ENCODE peak calls at places on chromosome 11, in seven cellular contexts. C is Calu3, X is CD14-positive monocyte, N is mammary epithelial cell, P is astrocyte of the spinal cord, M is IMR-90, G is fibroblast of lung. F is an unnamed sample.
A peak's percentile ranks its signal among the peaks of the same experiment; 100 is the strongest.

GRCh38 chr11:5037926-5038325 is 8.4 kb upstream of the OR52J3 start:
- DNase-seq in M (no peak), X (no peak), C (no peak), G (no peak), N (no peak), P (no peak), F (no peak)

GRCh38 chr11:76329983-76330382 is 50.9 kb downstream of the THAP12 start:
- DNase-seq in C (no peak), P (no peak), N (no peak), X (no peak), M (no peak), G (no peak), F (no peak)

GRCh38 chr11:96235725-96236124 is 107.3 kb downstream of the MAML2 start:
- DNase-seq in P (no peak), G (no peak), M (peak; percentile 73), N (no peak), C (no peak), X (no peak), F (peak; percentile 41)

GRCh38 chr11:88402192-88402715 is 64.7 kb upstream of the CTSC start:
- DNase-seq in X (no peak), C (no peak), G (peak; percentile 91), N (peak; percentile 90), M (peak; percentile 90), P (peak; percentile 87), F (peak; percentile 83)

GRCh38 chr11:124788521-124788920 is 11.7 kb downstream of the MSANTD2 start:
- DNase-seq in G (peak; percentile 20), P (no peak), X (no peak), M (peak; percentile 26), C (no peak), N (no peak), F (no peak)

GRCh38 chr11:46237248-46238077 is 40.0 kb upstream of the CREB3L1 start:
- DNase-seq in M (peak; percentile 92), G (peak; percentile 91), N (peak; percentile 79), C (peak; percentile 52), P (peak; percentile 90), X (peak; percentile 95), F (peak; percentile 84)

GRCh38 chr11:30365793-30366517 is 43.1 kb downstream of the ARL14EP start:
- DNase-seq in X (no peak), C (no peak), M (no peak), P (no peak), G (no peak), N (no peak), F (no peak)

GRCh38 chr11:2133481-2134021 is 5.6 kb downstream of the IGF2 start:
- DNase-seq in C (no peak), N (no peak), X (no peak), P (no peak), G (no peak), M (no peak), F (no peak)

GRCh38 chr11:61659413-61660196 is 20.6 kb upstream of the DAGLA start:
- DNase-seq in X (no peak), N (no peak), P (no peak), G (no peak), C (no peak), M (no peak), F (no peak)

GRCh38 chr11:109864161-109864661 is 229.0 kb upstream of the ZC3H12C start:
- DNase-seq in C (no peak), N (no peak), X (no peak), P (no peak), G (peak; percentile 81), M (no peak), F (no peak)

GRCh38 chr11:20035701-20036601 is 124.3 kb downstream of the DBX1 start:
- DNase-seq in X (no peak), C (no peak), N (peak; percentile 98), G (peak; percentile 96), M (peak; percentile 99), P (peak; percentile 97), F (peak; percentile 61)

GRCh38 chr11:74171630-74172465 is 759 bp downstream of the PPME1 start:
- DNase-seq in P (peak; percentile 5), C (no peak), G (no peak), X (no peak), M (no peak), N (peak; percentile 31), F (no peak)

GRCh38 chr11:115616941-115617340 is 112.7 kb upstream of the CADM1 start:
- DNase-seq in P (peak; percentile 95), M (peak; percentile 90), C (no peak), X (no peak), G (peak; percentile 95), N (no peak), F (no peak)

GRCh38 chr11:106961518-106961917 is 56.8 kb downstream of the GUCY1A2 start:
- DNase-seq in G (peak; percentile 94), N (peak; percentile 7), C (no peak), P (peak; percentile 94), X (no peak), M (peak; percentile 72), F (peak; percentile 90)

GRCh38 chr11:69274531-69275016 is 19.4 kb upstream of the MYEOV start:
- DNase-seq in C (peak; percentile 82), G (no peak), M (no peak), P (no peak), X (no peak), N (peak; percentile 94), F (no peak)

GRCh38 chr11:68374531-68374930 is 62.1 kb downstream of the LRP5 start:
- DNase-seq in G (no peak), N (no peak), X (no peak), M (peak; percentile 15), C (no peak), P (no peak), F (no peak)

GRCh38 chr11:128970598-128971190 is 28.0 kb upstream of the TP53AIP1 start:
- DNase-seq in P (no peak), N (no peak), C (no peak), G (no peak), M (no peak), X (no peak), F (no peak)

GRCh38 chr11:87453531-87454089 is 415.9 kb downstream of the TMEM135 start:
- DNase-seq in P (no peak), C (no peak), N (no peak), G (no peak), X (no peak), M (no peak), F (no peak)

GRCh38 chr11:78365381-78365792 is 52.2 kb downstream of the GAB2 start:
- DNase-seq in P (no peak), C (peak; percentile 61), X (no peak), M (no peak), G (peak; percentile 87), N (peak; percentile 21), F (peak; percentile 33)

GRCh38 chr11:57269580-57270021 is 32.6 kb upstream of the APLNR start:
- DNase-seq in X (no peak), P (no peak), C (no peak), M (no peak), G (no peak), N (no peak), F (peak; percentile 23)

GRCh38 chr11:3685923-3686322 is 14.7 kb upstream of the CHRNA10 start:
- DNase-seq in G (no peak), N (no peak), P (no peak), M (no peak), C (no peak), X (no peak), F (no peak)

GRCh38 chr11:94868468-94868867 is 100.3 kb downstream of the AMOTL1 start:
- DNase-seq in X (no peak), N (no peak), C (no peak), M (no peak), G (no peak), P (no peak), F (no peak)

GRCh38 chr11:64331569-64332371 is 8.2 kb upstream of the CCDC88B start:
- DNase-seq in G (peak; percentile 83), C (peak; percentile 84), N (peak; percentile 89), P (peak; percentile 77), M (peak; percentile 87), X (peak; percentile 97), F (peak; percentile 92)

GRCh38 chr11:808427-809286 is 1.1 kb upstream of the RPLP2 start:
- DNase-seq in M (no peak), X (no peak), N (no peak), G (no peak), P (no peak), C (no peak), F (peak; percentile 69)

GRCh38 chr11:2536440-2536989 is 91.7 kb downstream of the KCNQ1 start:
- DNase-seq in N (no peak), M (no peak), G (no peak), X (peak; percentile 29), C (no peak), P (no peak), F (no peak)

GRCh38 chr11:77113382-77114088 is 10.9 kb downstream of the OMP start:
- DNase-seq in N (no peak), C (peak; percentile 76), P (peak; percentile 45), G (peak; percentile 29), M (peak; percentile 38), X (no peak), F (peak; percentile 35)

GRCh38 chr11:70378506-70379134 is 19.7 kb upstream of the CTTN start:
- DNase-seq in P (no peak), X (no peak), C (no peak), G (no peak), M (no peak), N (no peak), F (no peak)
- TF ChIP-seq CTCF in P (no peak), X (no peak), C (peak; percentile 21), G (peak; percentile 12), M (peak; percentile 8), N (no peak), F (peak; percentile 52)

GRCh38 chr11:117806906-117807305 is 9.9 kb upstream of the DSCAML1 start:
- DNase-seq in M (no peak), G (no peak), P (no peak), X (no peak), C (no peak), N (no peak), F (no peak)

GRCh38 chr11:117805048-117805447 is 8.0 kb upstream of the DSCAML1 start:
- DNase-seq in C (no peak), M (no peak), P (no peak), X (peak; percentile 80), G (no peak), N (no peak), F (no peak)

GRCh38 chr11:117808768-117809167 is 11.8 kb upstream of the DSCAML1 start:
- DNase-seq in N (peak; percentile 33), P (no peak), X (no peak), C (no peak), M (no peak), G (no peak), F (no peak)

GRCh38 chr11:117807482-117808272 is 10.7 kb upstream of the DSCAML1 start:
- DNase-seq in M (peak; percentile 51), G (peak; percentile 36), C (peak; percentile 70), X (peak; percentile 55), N (no peak), P (peak; percentile 64), F (peak; percentile 35)

GRCh38 chr11:117809236-117810055 is 12.4 kb upstream of the DSCAML1 start:
- DNase-seq in C (peak; percentile 70), N (peak; percentile 55), P (peak; percentile 20), M (peak; percentile 8), X (peak; percentile 81), G (peak; percentile 32), F (peak; percentile 42)
- TF ChIP-seq CTCF in C (peak; percentile 15), N (peak; percentile 47), P (peak; percentile 53), M (peak; percentile 26), X (peak; percentile 78), G (peak; percentile 11), F (peak; percentile 64)

GRCh38 chr11:13152736-13153541 is 124.7 kb upstream of the BMAL1 start:
- DNase-seq in C (no peak), X (no peak), N (no peak), P (peak; percentile 38), M (peak; percentile 42), G (peak; percentile 27), F (peak; percentile 24)
- TF ChIP-seq CTCF in C (no peak), X (no peak), N (peak; percentile 65), P (peak; percentile 66), M (peak; percentile 81), G (peak; percentile 52), F (peak; percentile 81)

GRCh38 chr11:72454791-72455190 is 20.5 kb upstream of the CLPB start:
- DNase-seq in X (no peak), G (no peak), M (no peak), C (no peak), P (no peak), N (no peak), F (no peak)
- TF ChIP-seq CTCF in X (no peak), G (no peak), M (no peak), C (no peak), P (peak; percentile 32), N (no peak), F (peak; percentile 42)

F was measured in HFFc6.